ENCODE peak calls at places on chromosomes 16 and 17, in seven cellular contexts. N is hepatocyte, V is brain microvascular endothelial cell, L is fibroblast of pulmonary artery, Q is HL-60, F is IMR-90, U is adrenal gland. H is an unnamed sample.

GRCh38 chr17:30278032-30278431 is 13.7 kb downstream of the BLMH start:
- DNase-seq in U (peak), Q (no peak), L (peak), V (peak), F (peak), N (peak), H (peak)

GRCh38 chr16:71628810-71629209 is 2.8 kb downstream of the MARVELD3 start:
- DNase-seq in L (peak), V (peak), Q (no peak), N (peak), U (peak), F (no peak), H (peak)

GRCh38 chr17:77414811-77415400 is 274.1 kb downstream of the SEC14L1 start:
- DNase-seq in U (peak), L (no peak), N (no peak), V (no peak), F (no peak), Q (no peak), H (no peak)

GRCh38 chr16:22423716-22424115 is 49.3 kb upstream of the CDR2 start:
- DNase-seq in V (no peak), F (no peak), L (no peak), U (no peak), Q (no peak), N (no peak), H (no peak)

GRCh38 chr17:6681671-6682070 is 30.1 kb downstream of the C17orf100 start:
- DNase-seq in U (no peak), V (no peak), N (no peak), F (no peak), Q (no peak), L (no peak), H (no peak)

GRCh38 chr16:54633943-54634362 is 296.7 kb upstream of the IRX5 start:
- DNase-seq in U (peak), V (no peak), L (peak), N (no peak), F (no peak), Q (no peak), H (peak)

GRCh38 chr16:8388684-8389083 is 201.6 kb downstream of the TMEM114 start:
- DNase-seq in N (no peak), L (no peak), Q (no peak), F (no peak), V (no peak), U (no peak), H (no peak)

GRCh38 chr16:1193143-1193824 is 31.8 kb downstream of the TPSG1 start:
- DNase-seq in Q (no peak), V (no peak), L (no peak), N (no peak), U (peak), F (no peak), H (no peak)

GRCh38 chr17:38844261-38844757 is 9.2 kb downstream of the RPL23 start:
- DNase-seq in N (peak), V (no peak), F (no peak), Q (no peak), L (no peak), U (no peak), H (peak)

GRCh38 chr17:50034504-50035364 is 21.2 kb upstream of the ITGA3 start:
- DNase-seq in Q (no peak), F (no peak), N (no peak), U (peak), V (no peak), L (no peak), H (no peak)

GRCh38 chr17:80504671-80505413 is 28.4 kb upstream of the NPTX1 start:
- DNase-seq in F (peak), L (peak), Q (no peak), N (no peak), V (peak), U (no peak), H (peak)

GRCh38 chr17:34840758-34841157 is 120.5 kb downstream of the CCT6B start:
- DNase-seq in V (no peak), Q (no peak), L (no peak), U (no peak), F (no peak), N (no peak), H (no peak)

GRCh38 chr17:36212958-36213357 is 2.1 kb downstream of the CCL4L2 start:
- DNase-seq in F (no peak), V (no peak), Q (no peak), N (no peak), L (no peak), U (no peak), H (no peak)

GRCh38 chr17:45843722-45844121 is 959 bp upstream of the SPPL2C start:
- DNase-seq in V (no peak), U (no peak), L (no peak), Q (no peak), F (no peak), N (no peak), H (no peak)

GRCh38 chr16:23803591-23804123 is 32.1 kb upstream of the PRKCB start:
- DNase-seq in N (peak), U (peak), Q (peak), L (peak), F (peak), V (peak), H (peak)

GRCh38 chr16:11052080-11052808 is 107.9 kb downstream of the CLEC16A start:
- DNase-seq in U (no peak), N (no peak), V (no peak), Q (peak), F (no peak), L (no peak), H (no peak)

GRCh38 chr17:71919896-71920295 is 200.9 kb upstream of the SOX9 start:
- DNase-seq in N (no peak), F (no peak), L (no peak), U (no peak), V (no peak), Q (no peak), H (no peak)

GRCh38 chr16:85027349-85027967 is at the start of gene KIAA0513:
- DNase-seq in L (peak), N (peak), F (peak), Q (peak), V (peak), U (peak), H (peak)
- TF ChIP-seq CTCF in L (no peak), N (peak), F (peak), Q (no peak), V (peak), U (peak), H (peak)

DNA sequence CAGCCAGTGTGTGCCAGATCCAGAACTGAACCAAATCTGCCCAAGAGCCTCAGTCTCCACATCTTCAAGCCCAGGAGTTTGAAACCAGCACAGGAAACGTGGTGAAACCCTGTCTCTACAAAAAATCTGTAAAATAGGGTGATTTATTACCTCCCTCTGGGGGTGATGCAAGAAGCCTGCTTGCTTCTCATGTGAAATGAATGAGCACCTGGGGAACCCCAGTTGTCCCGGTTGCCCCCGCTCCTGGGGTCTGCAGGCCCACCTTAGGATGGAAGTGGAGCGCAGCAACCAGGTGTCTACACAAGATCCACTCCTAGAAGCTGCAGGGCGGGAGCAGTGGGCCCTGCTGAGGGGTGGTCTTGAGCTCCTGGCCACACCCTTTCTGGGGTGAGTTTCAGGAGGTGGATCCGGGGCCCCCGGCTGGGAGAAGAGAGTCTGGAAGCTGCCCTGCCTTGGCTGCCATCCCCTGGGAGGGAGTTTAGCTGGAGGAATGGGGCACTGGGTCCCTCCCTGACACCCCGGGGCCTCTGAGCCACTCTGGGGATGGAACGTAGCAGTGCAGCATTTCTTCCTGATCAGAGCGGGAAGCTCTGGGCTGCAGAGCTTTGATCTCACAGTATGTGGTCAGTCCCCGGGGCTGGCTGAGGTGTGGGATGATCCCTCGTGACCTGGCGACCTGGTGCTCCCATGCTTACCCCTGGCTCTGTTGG is 117.8 kb downstream of the RAB11FIP4 start:
- DNase-seq in F (no peak), V (no peak), U (no peak), L (no peak), N (no peak), Q (no peak), H (no peak)
- H3K4me3 ChIP-seq in F (no peak), V (no peak), U (no peak), L (no peak), N (no peak), Q (no peak), H (no peak)

DNA sequence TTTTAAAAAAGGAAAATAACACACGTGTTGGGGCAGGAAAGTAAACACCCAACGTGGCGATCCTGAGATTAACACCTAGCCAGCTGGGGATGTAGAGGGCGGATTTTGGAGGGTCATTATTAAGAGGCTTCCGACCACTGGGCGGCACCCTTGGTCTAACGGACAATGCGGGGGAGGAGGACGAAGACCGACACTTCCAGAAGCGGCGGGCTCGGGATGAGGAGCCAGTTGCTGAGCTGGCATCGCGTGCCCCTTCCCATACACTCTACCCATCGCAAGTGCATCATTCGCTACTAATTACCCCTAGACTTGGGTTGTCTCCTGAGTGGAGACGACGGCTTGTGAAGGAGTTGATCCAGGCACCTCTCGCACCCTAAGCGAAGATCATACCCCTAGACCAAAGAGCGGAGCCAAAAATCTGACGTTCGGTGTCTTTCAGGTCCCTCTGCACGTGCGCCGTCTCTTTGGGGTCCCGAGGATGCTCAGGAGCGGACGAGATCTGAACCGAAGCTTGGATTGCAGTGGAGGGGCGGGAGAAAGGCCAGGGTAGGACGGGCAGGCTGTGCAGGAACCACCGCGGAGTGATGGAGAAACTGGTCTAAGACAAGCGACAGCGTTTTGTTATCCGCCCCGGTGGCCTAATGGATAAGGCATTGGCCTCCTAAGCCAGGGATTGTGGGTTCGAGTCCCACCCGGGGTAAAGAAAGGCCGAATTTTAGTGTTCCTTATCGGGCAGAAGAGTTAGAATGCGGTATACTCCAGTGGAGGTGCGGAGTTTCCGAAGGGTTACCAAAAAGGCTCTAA is 17.6 kb downstream of the ZNF213 start:
- DNase-seq in F (peak), L (peak), V (peak), U (peak), Q (no peak), N (peak), H (peak)
- TF ChIP-seq CTCF in F (peak), L (peak), V (peak), U (peak), Q (no peak), N (peak), H (peak)

GRCh38 chr16:87949071-87949744 is 2.0 kb upstream of the BANP start:
- DNase-seq in V (no peak), U (no peak), L (no peak), Q (peak), F (no peak), N (no peak), H (no peak)
- H3K4me3 ChIP-seq in V (no peak), U (no peak), L (no peak), Q (no peak), F (no peak), N (no peak), H (no peak)

DNA sequence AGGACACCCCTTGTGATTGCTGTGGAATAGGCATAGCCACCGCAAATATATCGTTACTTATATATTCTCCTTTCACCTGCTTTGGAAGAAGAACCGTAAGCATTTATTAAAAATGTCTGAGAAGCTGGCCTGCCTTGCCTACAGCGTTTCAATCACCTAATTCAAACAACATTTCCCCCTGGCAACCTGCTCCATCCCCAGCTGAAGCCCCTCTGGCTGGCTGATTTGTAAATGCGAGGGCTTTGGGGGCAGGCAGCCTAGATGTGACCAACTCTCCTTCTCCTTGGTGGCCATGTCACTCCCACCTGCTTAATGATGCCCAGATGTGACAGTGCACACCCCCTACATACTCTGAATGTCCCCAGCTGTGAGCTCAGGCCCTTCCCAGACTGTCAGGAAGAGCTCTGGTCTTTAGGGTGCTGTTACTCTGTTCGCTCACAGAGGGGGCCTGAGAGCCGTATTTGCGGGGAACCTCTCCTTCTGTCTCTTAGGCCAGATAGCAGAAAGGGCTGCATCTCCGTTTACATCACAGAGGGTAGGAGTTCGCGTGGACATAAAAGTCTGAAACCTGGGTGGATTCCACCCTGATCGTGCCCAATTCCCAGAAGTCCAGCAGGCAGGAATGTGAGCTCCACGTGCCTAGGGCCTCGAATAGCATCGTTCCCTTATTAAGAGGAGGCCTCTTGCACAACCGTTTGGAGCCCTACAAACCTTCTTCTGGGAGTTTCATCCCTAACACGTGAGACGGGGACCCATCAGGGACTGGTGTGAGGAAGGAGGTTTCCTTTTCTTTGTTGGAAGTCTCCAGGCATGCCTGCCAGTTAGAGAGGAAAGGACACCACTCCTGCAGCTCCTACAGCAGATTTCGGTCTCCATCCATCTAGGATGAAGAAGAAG is 2.4 kb upstream of the SDK2 start:
- DNase-seq in L (no peak), U (no peak), N (peak), F (no peak), V (no peak), Q (no peak), H (no peak)
- TF ChIP-seq CTCF in L (no peak), U (no peak), N (peak), F (no peak), V (peak), Q (peak), H (peak)

GRCh38 chr17:41500131-41500911 is 5.1 kb downstream of the KRT13 start:
- DNase-seq in F (peak), L (peak), U (no peak), V (peak), Q (no peak), N (peak), H (peak)
- H3K4me3 ChIP-seq in F (no peak), L (no peak), U (no peak), V (no peak), Q (no peak), N (no peak), H (no peak)

GRCh38 chr16:48592839-48593429 is 17.0 kb downstream of the N4BP1 start:
- DNase-seq in Q (no peak), F (no peak), V (no peak), N (no peak), L (no peak), U (no peak), H (no peak)
- TF ChIP-seq CTCF in Q (no peak), F (no peak), V (no peak), N (no peak), L (no peak), U (no peak), H (no peak)

DNA sequence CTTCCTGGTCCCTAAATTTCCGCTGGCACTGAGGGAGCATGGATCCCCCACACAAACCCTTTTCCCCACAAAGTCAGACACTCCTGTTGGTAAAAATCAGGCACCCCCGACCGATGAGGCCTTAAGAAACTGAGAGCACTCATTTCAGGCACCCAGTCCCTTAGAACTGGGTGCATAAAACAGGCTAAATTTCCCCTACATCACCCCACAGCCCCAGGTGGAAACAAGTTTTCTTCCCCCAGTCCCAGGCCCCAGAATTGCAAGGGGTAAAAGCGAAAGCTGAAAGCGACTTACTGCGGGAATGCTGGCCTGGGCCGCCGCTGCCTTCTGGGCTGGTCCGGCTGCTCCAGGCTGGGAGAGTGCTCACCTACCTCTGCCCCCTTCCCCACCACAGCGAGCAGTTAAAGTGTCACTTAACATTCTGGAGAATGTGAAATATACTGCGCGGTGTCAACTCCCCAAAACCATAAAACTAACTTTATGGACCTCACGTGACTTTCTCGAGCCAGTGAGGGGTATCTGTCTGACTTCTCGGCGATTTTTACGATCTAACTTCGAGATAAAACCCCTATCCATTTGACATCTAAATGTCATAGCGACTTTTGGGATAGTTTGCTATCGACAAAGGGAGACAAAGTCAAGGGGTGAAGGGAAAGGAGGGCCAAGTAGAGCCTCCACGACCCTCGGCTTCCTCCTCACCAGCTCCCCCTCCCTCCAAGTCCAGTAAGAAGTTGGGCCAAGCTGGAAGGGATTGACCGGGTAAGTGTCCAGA is at the start of gene HOXB3:
- DNase-seq in U (no peak), L (no peak), V (no peak), Q (no peak), F (peak), N (no peak), H (peak)
- H3K4me3 ChIP-seq in U (no peak), L (peak), V (no peak), Q (no peak), F (peak), N (no peak), H (peak)

DNA sequence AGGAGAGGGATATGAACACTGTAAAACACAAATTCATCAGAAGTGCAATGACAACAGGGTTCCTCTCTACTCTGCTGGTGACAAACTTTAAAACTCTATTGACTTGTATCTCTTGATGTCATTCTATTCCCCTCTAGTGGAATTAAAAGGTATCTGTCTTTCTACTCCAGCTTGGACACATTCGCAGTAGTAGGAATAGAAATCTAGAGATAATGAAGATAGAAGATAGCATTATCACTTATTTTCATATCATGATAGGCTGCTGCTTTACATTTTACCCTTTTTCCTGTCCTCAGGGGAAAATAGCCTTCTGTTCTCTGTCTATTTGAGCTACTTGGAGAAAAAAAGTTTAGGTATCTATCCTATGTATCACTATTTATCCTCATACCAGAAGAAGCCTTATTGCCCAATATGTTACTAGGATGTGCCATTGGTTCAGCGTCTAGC is 209.6 kb upstream of the CACNG5 start:
- DNase-seq in F (peak), L (peak), Q (no peak), N (peak), U (no peak), V (no peak), H (peak)
- TF ChIP-seq CTCF in F (peak), L (peak), Q (no peak), N (peak), U (peak), V (peak), H (peak)

H was measured in AG10803.